ENCODE peak calls at places on chromosomes 3 and 15, in nine cellular contexts. M, U, Z, C, F, J, Q, G and E are unnamed samples.

GRCh38 chr3:69445498-69445897 is 59.6 kb upstream of the FRMD4B start:
- DNase-seq in U (no peak), C (no peak), Z (no peak), G (no peak), J (no peak), F (no peak), Q (no peak), M (no peak), E (no peak)

GRCh38 chr15:31102049-31102321 is 460 bp upstream of the TRPM1 start:
- DNase-seq in C (no peak), M (no peak), Q (no peak), F (no peak), G (no peak), Z (no peak), J (peak), U (no peak), E (no peak)

GRCh38 chr3:58659051-58659675 is 7.4 kb downstream of the FAM3D start:
- DNase-seq in U (no peak), Q (no peak), J (peak), M (peak), G (no peak), F (no peak), C (no peak), Z (no peak), E (peak)

GRCh38 chr3:53721187-53721946 is 124.9 kb downstream of the CHDH start:
- DNase-seq in Q (no peak), G (no peak), J (no peak), Z (no peak), M (peak), C (no peak), U (no peak), F (no peak), E (peak)

GRCh38 chr3:50539356-50539838 is 28.1 kb downstream of the C3orf18 start:
- DNase-seq in Z (no peak), J (no peak), M (no peak), G (no peak), C (no peak), Q (no peak), F (no peak), U (no peak), E (no peak)

GRCh38 chr3:156655819-156656566 is 18.4 kb upstream of the TIPARP start:
- DNase-seq in J (no peak), Q (no peak), F (no peak), C (no peak), U (no peak), Z (no peak), M (no peak), G (no peak), E (no peak)

GRCh38 chr15:71471347-71471746 is 339.0 kb upstream of the NR2E3 start:
- DNase-seq in J (no peak), Z (no peak), Q (no peak), G (no peak), M (peak), C (no peak), F (no peak), U (no peak), E (no peak)

GRCh38 chr3:149736180-149737100 is 15.8 kb downstream of the COMMD2 start:
- DNase-seq in F (no peak), U (no peak), C (no peak), G (no peak), M (peak), Z (no peak), Q (no peak), J (peak), E (peak)

GRCh38 chr15:78811124-78811824 is at the start of gene ADAMTS7:
- DNase-seq in Z (peak), Q (peak), J (peak), U (peak), M (peak), F (no peak), C (peak), G (peak), E (peak)

GRCh38 chr3:168162172-168162571 is 66.4 kb upstream of the GOLIM4 start:
- DNase-seq in U (no peak), G (no peak), F (no peak), J (no peak), C (no peak), M (peak), Q (no peak), Z (no peak), E (peak)

GRCh38 chr15:55588070-55588817 is at the start of gene PYGO1:
- DNase-seq in C (peak), Q (peak), Z (peak), M (peak), J (peak), F (peak), G (peak), U (no peak), E (peak)

GRCh38 chr3:72288955-72289707 is 504.2 kb upstream of the PROK2 start:
- DNase-seq in Z (no peak), F (no peak), Q (no peak), J (peak), M (peak), U (no peak), G (no peak), C (no peak), E (peak)

GRCh38 chr15:45113380-45113990 is 487 bp downstream of the DUOX2 start:
- DNase-seq in Q (no peak), C (no peak), Z (no peak), U (no peak), G (no peak), M (no peak), F (no peak), J (no peak), E (no peak)

GRCh38 chr3:50674349-50675178 is at the start of gene DOCK3:
- DNase-seq in J (peak), Q (peak), F (no peak), C (peak), Z (peak), M (peak), G (peak), U (peak), E (peak)

GRCh38 chr3:53260286-53260785 is 4.5 kb upstream of the TKT start:
- DNase-seq in M (no peak), Z (no peak), U (no peak), C (no peak), F (no peak), J (no peak), G (no peak), Q (no peak), E (no peak)

GRCh38 chr3:42443819-42444436 is 33.5 kb upstream of the LYZL4 start:
- DNase-seq in F (peak), G (peak), J (peak), M (peak), Z (no peak), C (peak), U (peak), Q (peak), E (peak)

GRCh38 chr3:175224051-175224450 is 364.9 kb downstream of the NAALADL2 start:
- DNase-seq in Q (peak), G (no peak), Z (no peak), M (no peak), U (no peak), J (peak), C (no peak), F (peak), E (no peak)

GRCh38 chr15:57306944-57307411 is 69.3 kb upstream of the CGNL1 start:
- DNase-seq in J (no peak), Z (no peak), F (no peak), G (no peak), Q (no peak), C (no peak), M (peak), U (no peak), E (no peak)

GRCh38 chr3:134827213-134827612 is 32.2 kb downstream of the EPHB1 start:
- DNase-seq in Z (no peak), G (no peak), U (no peak), C (no peak), F (no peak), J (no peak), Q (no peak), M (no peak), E (no peak)

GRCh38 chr3:81068546-81068945 is 692.9 kb downstream of the GBE1 start:
- DNase-seq in M (no peak), F (no peak), C (no peak), Z (no peak), U (no peak), Q (no peak), G (no peak), J (no peak), E (no peak)

GRCh38 chr15:38002883-38003477 is 68.5 kb downstream of the TMCO5A start:
- DNase-seq in C (peak), Q (peak), F (no peak), J (peak), Z (no peak), U (no peak), G (no peak), M (peak), E (peak)

GRCh38 chr3:179174898-179175297 is 26.7 kb downstream of the PIK3CA start:
- DNase-seq in J (no peak), C (no peak), F (no peak), Z (no peak), U (no peak), G (no peak), M (no peak), Q (no peak), E (no peak)

GRCh38 chr3:181555681-181556080 is 156.0 kb upstream of the SOX2 start:
- DNase-seq in F (no peak), Q (no peak), G (no peak), M (no peak), C (no peak), U (no peak), J (no peak), Z (no peak), E (no peak)

GRCh38 chr3:150497956-150498355 is 48.3 kb downstream of the SERP1 start:
- DNase-seq in F (no peak), J (no peak), Q (no peak), Z (no peak), C (no peak), M (peak), G (no peak), U (no peak), E (peak)

GRCh38 chr3:94862703-94863102 is 799.8 kb downstream of the NSUN3 start:
- DNase-seq in G (no peak), C (no peak), U (no peak), M (no peak), Q (no peak), J (peak), Z (no peak), F (no peak), E (no peak)

GRCh38 chr3:168608926-168609325 is 513.2 kb upstream of the GOLIM4 start:
- DNase-seq in M (no peak), U (no peak), Q (no peak), J (no peak), Z (no peak), F (no peak), C (no peak), G (no peak), E (no peak)

GRCh38 chr3:125313060-125313635 is 62.0 kb downstream of the ZNF148 start:
- DNase-seq in F (no peak), M (peak), G (no peak), C (no peak), U (no peak), Z (no peak), Q (no peak), J (no peak), E (peak)

GRCh38 chr3:146528954-146529353 is 15.5 kb downstream of the PLSCR1 start:
- DNase-seq in Q (no peak), M (no peak), Z (no peak), F (no peak), C (no peak), U (no peak), J (no peak), G (no peak), E (no peak)

GRCh38 chr3:85455801-85456200 is 497.0 kb downstream of the CADM2 start:
- DNase-seq in Z (no peak), Q (no peak), G (no peak), M (no peak), J (no peak), F (no peak), C (no peak), U (no peak), E (no peak)

GRCh38 chr3:42500091-42500490 is 2.4 kb upstream of the VIPR1 start:
- DNase-seq in G (no peak), C (no peak), Q (peak), F (no peak), M (no peak), J (no peak), U (no peak), Z (no peak), E (no peak)

GRCh38 chr15:59298255-59298856 is 74.3 kb downstream of the MYO1E start:
- DNase-seq in Q (no peak), Z (no peak), M (no peak), F (no peak), U (peak), C (no peak), J (no peak), G (no peak), E (no peak)

GRCh38 chr3:3800685-3801509 is 1.7 kb downstream of the LRRN1 start:
- DNase-seq in M (no peak), J (peak), Z (no peak), Q (peak), F (no peak), C (no peak), U (no peak), G (no peak), E (peak)

GRCh38 chr3:186241910-186242821 is 119.9 kb downstream of the DGKG start:
- DNase-seq in U (peak), Q (peak), Z (no peak), F (no peak), M (peak), C (peak), G (peak), J (peak), E (peak)

GRCh38 chr3:192816274-192816853 is 89.0 kb upstream of the FGF12 start:
- DNase-seq in Q (no peak), U (no peak), J (peak), F (peak), M (peak), C (no peak), G (no peak), Z (no peak), E (peak)

GRCh38 chr3:115999001-115999400 is 375.7 kb downstream of the GAP43 start:
- DNase-seq in G (no peak), Q (no peak), U (no peak), F (no peak), J (peak), M (no peak), C (no peak), Z (no peak), E (no peak)